ENCODE peak calls at places on chromosome 18, in four cellular contexts. R is A549, V is heart left ventricle, K is SW480. S is an unnamed sample.

GRCh38 chr18:26700728-26701127 is 152.4 kb upstream of the KCTD1 start:
- DNase-seq in K (no peak), R (no peak), V (no peak), S (no peak)

GRCh38 chr18:74513883-74514205 is 17.7 kb downstream of the CNDP2 start:
- DNase-seq in V (no peak), K (no peak), R (no peak), S (no peak)

GRCh38 chr18:50853863-50854271 is 25.1 kb upstream of the ME2 start:
- DNase-seq in R (peak), V (no peak), K (no peak), S (no peak)

GRCh38 chr18:67590571-67591141 is 74.1 kb upstream of the DSEL start:
- DNase-seq in V (no peak), K (no peak), R (no peak), S (no peak)

GRCh38 chr18:23069481-23069880 is 65.8 kb upstream of the CABLES1 start:
- DNase-seq in K (no peak), V (no peak), R (no peak), S (no peak)

GRCh38 chr18:50203801-50204604 is 9.1 kb upstream of the MYO5B start:
- DNase-seq in R (peak), K (peak), V (no peak), S (no peak)

GRCh38 chr18:70621710-70622109 is 332.9 kb downstream of the SOCS6 start:
- DNase-seq in V (no peak), K (no peak), R (no peak), S (peak)

GRCh38 chr18:34028341-34028740 is 196.4 kb downstream of the NOL4 start:
- DNase-seq in V (no peak), K (peak), R (no peak), S (no peak)

GRCh38 chr18:56447972-56448371 is 190.4 kb downstream of the TXNL1 start:
- DNase-seq in R (no peak), K (no peak), V (no peak), S (no peak)

GRCh38 chr18:58993260-58993659 is 128.6 kb downstream of the ZNF532 start:
- DNase-seq in R (peak), K (no peak), V (no peak), S (no peak)

GRCh38 chr18:63131106-63131943 is 188.2 kb downstream of the BCL2 start:
- DNase-seq in R (peak), K (peak), V (no peak), S (peak)

GRCh38 chr18:11861583-11862288 is 10.5 kb downstream of the CHMP1B start:
- DNase-seq in R (no peak), V (no peak), K (no peak), S (no peak)

GRCh38 chr18:3305354-3305762 is 43.4 kb downstream of the MYL12B start:
- DNase-seq in K (peak), V (no peak), R (peak), S (no peak)

GRCh38 chr18:9082763-9083510 is 19.6 kb upstream of the NDUFV2 start:
- DNase-seq in V (no peak), R (no peak), K (no peak), S (peak)

GRCh38 chr18:31835528-31836138 is 75.0 kb upstream of the SLC25A52 start:
- DNase-seq in V (no peak), R (no peak), K (no peak), S (no peak)